ENCODE peak calls at places on chromosomes 4 and X, in ten cellular contexts. One of them, this sample, is unnamed.

GRCh38 chr4:6592804-6593563 is 18.0 kb downstream of the MAN2B2 start:
- DNase-seq in sigmoid colon: no peak
- DNase-seq in breast epithelium: no peak
- DNase-seq in stomach: no peak
- DNase-seq in K562: no peak
- DNase-seq in suprapubic skin: no peak
- DNase-seq in transverse colon: no peak
- DNase-seq in upper lobe of left lung: no peak
- DNase-seq in HepG2: no peak
- DNase-seq in HCT116: no peak
- DNase-seq in this sample: no peak

GRCh38 chrX:40809210-40809609 is 73.9 kb upstream of the MED14 start:
- DNase-seq in sigmoid colon: no peak
- DNase-seq in breast epithelium: no peak
- DNase-seq in stomach: no peak
- DNase-seq in K562: no peak
- DNase-seq in suprapubic skin: no peak
- DNase-seq in transverse colon: no peak
- DNase-seq in upper lobe of left lung: no peak
- DNase-seq in HepG2: no peak
- DNase-seq in HCT116: no peak
- DNase-seq in this sample: no peak

GRCh38 chrX:141936080-141936479 is 32.4 kb downstream of the MAGEC1 start:
- DNase-seq in sigmoid colon: no peak
- DNase-seq in breast epithelium: no peak
- DNase-seq in stomach: no peak
- DNase-seq in K562: no peak
- DNase-seq in suprapubic skin: no peak
- DNase-seq in transverse colon: no peak
- DNase-seq in upper lobe of left lung: no peak
- DNase-seq in HepG2: no peak
- DNase-seq in HCT116: no peak
- DNase-seq in this sample: no peak

GRCh38 chr4:2275546-2276251 is 13.8 kb upstream of the MXD4 start:
- DNase-seq in sigmoid colon: peak
- DNase-seq in breast epithelium: no peak
- DNase-seq in stomach: no peak
- DNase-seq in K562: no peak
- DNase-seq in suprapubic skin: no peak
- DNase-seq in transverse colon: no peak
- DNase-seq in upper lobe of left lung: peak
- DNase-seq in HepG2: no peak
- DNase-seq in HCT116: no peak
- DNase-seq in this sample: peak

GRCh38 chr4:185847352-185848078 is 35.5 kb upstream of the SORBS2 start:
- DNase-seq in sigmoid colon: no peak
- DNase-seq in breast epithelium: no peak
- DNase-seq in stomach: no peak
- DNase-seq in K562: no peak
- DNase-seq in suprapubic skin: no peak
- DNase-seq in transverse colon: no peak
- DNase-seq in upper lobe of left lung: no peak
- DNase-seq in HepG2: peak
- DNase-seq in HCT116: no peak
- DNase-seq in this sample: no peak

GRCh38 chr4:181261279-181261678 is 981.9 kb upstream of the TENM3 start:
- DNase-seq in sigmoid colon: no peak
- DNase-seq in breast epithelium: no peak
- DNase-seq in stomach: no peak
- DNase-seq in K562: no peak
- DNase-seq in suprapubic skin: no peak
- DNase-seq in transverse colon: no peak
- DNase-seq in upper lobe of left lung: no peak
- DNase-seq in HepG2: no peak
- DNase-seq in HCT116: no peak
- DNase-seq in this sample: no peak

GRCh38 chrX:135981010-135981409 is 4.2 kb upstream of the SLC9A6 start:
- DNase-seq in sigmoid colon: no peak
- DNase-seq in breast epithelium: no peak
- DNase-seq in stomach: no peak
- DNase-seq in K562: no peak
- DNase-seq in suprapubic skin: no peak
- DNase-seq in transverse colon: no peak
- DNase-seq in upper lobe of left lung: no peak
- DNase-seq in HepG2: no peak
- DNase-seq in HCT116: no peak
- DNase-seq in this sample: no peak

GRCh38 chrX:15384304-15384703 is at the start of gene VEGFD:
- DNase-seq in sigmoid colon: no peak
- DNase-seq in breast epithelium: no peak
- DNase-seq in stomach: no peak
- DNase-seq in K562: no peak
- DNase-seq in suprapubic skin: no peak
- DNase-seq in transverse colon: no peak
- DNase-seq in upper lobe of left lung: no peak
- DNase-seq in HepG2: peak
- DNase-seq in HCT116: no peak
- DNase-seq in this sample: no peak

DNA sequence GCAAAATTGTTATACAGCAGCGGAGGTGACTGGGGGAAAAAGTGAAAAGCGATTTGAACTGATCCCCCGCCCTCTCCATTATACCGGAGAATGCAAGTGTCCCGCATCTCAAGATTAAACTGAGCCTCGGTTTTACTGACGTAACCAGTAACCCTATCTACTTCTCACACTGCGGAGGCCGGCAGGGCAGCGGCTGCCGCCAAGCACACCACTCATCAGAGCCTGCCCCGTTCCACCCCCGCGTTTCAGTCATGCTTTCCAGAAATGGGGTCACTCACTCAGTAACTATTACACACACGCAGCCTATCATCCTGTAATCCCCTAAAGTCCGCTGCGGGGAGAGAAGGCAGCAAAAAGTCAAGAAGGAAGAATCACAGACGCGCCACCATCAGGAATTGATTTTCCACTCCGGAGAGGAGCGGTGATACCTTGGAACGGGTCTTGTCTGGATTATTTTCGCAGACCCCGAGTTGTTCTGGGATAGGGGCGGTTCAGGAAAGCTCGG is 1.4 kb downstream of the RPS6KA3 start:
- DNase-seq in sigmoid colon: peak
- DNase-seq in breast epithelium: peak
- DNase-seq in stomach: peak
- DNase-seq in K562: peak
- DNase-seq in suprapubic skin: peak
- DNase-seq in transverse colon: peak
- DNase-seq in upper lobe of left lung: peak
- DNase-seq in HepG2: peak
- DNase-seq in HCT116: peak
- DNase-seq in this sample: peak
- TF ChIP-seq POLR2A in sigmoid colon: peak
- TF ChIP-seq POLR2A in breast epithelium: no peak
- TF ChIP-seq POLR2A in stomach: peak
- TF ChIP-seq POLR2A in K562: peak
- TF ChIP-seq POLR2A in suprapubic skin: peak
- TF ChIP-seq POLR2A in transverse colon: peak
- TF ChIP-seq POLR2A in upper lobe of left lung: no peak
- TF ChIP-seq POLR2A in HepG2: peak
- TF ChIP-seq POLR2A in HCT116: no peak
- TF ChIP-seq POLR2A in this sample: no peak

GRCh38 chr4:74097631-74098550 is 1.1 kb downstream of the CXCL2 start:
- DNase-seq in sigmoid colon: no peak
- DNase-seq in breast epithelium: no peak
- DNase-seq in stomach: no peak
- DNase-seq in K562: no peak
- DNase-seq in suprapubic skin: no peak
- DNase-seq in transverse colon: peak
- DNase-seq in upper lobe of left lung: no peak
- DNase-seq in HepG2: no peak
- DNase-seq in HCT116: no peak
- DNase-seq in this sample: no peak

GRCh38 chr4:74098628-74098995 is 383 bp downstream of the CXCL2 start:
- DNase-seq in sigmoid colon: peak
- DNase-seq in breast epithelium: no peak
- DNase-seq in stomach: no peak
- DNase-seq in K562: no peak
- DNase-seq in suprapubic skin: no peak
- DNase-seq in transverse colon: peak
- DNase-seq in upper lobe of left lung: no peak
- DNase-seq in HepG2: no peak
- DNase-seq in HCT116: no peak
- DNase-seq in this sample: peak

GRCh38 chr4:74095886-74096264 is 3.1 kb downstream of the CXCL2 start:
- DNase-seq in sigmoid colon: no peak
- DNase-seq in breast epithelium: no peak
- DNase-seq in stomach: no peak
- DNase-seq in K562: no peak
- DNase-seq in suprapubic skin: no peak
- DNase-seq in transverse colon: no peak
- DNase-seq in upper lobe of left lung: no peak
- DNase-seq in HepG2: no peak
- DNase-seq in HCT116: no peak
- DNase-seq in this sample: no peak

GRCh38 chr4:74096265-74096980 is 2.6 kb downstream of the CXCL2 start:
- DNase-seq in sigmoid colon: no peak
- DNase-seq in breast epithelium: no peak
- DNase-seq in stomach: peak
- DNase-seq in K562: no peak
- DNase-seq in suprapubic skin: no peak
- DNase-seq in transverse colon: no peak
- DNase-seq in upper lobe of left lung: no peak
- DNase-seq in HepG2: no peak
- DNase-seq in HCT116: no peak
- DNase-seq in this sample: no peak

DNA sequence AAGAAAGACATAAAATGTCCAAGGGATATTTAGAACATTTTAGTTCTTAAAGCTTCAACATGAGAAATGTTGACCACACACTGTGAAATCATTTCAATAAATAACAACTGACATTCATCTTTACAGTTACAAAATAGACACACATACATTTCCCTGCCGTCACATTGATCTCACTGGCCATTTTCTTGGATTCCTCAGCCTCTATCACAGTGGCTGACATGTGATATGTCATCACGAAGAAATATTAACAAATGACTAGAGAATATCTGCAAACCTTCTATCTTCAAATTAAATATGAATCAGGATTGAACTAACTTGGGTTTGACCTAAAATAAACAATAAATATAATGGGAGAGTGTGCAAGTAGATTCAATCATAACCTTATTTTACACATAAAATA is 1.8 kb downstream of the CXCL2 start:
- DNase-seq in sigmoid colon: no peak
- DNase-seq in breast epithelium: no peak
- DNase-seq in stomach: no peak
- DNase-seq in K562: no peak
- DNase-seq in suprapubic skin: no peak
- DNase-seq in transverse colon: no peak
- DNase-seq in upper lobe of left lung: no peak
- DNase-seq in HepG2: no peak
- DNase-seq in HCT116: no peak
- DNase-seq in this sample: no peak
- H3K4me3 ChIP-seq in sigmoid colon: no peak
- H3K4me3 ChIP-seq in breast epithelium: no peak
- H3K4me3 ChIP-seq in stomach: no peak
- H3K4me3 ChIP-seq in K562: peak
- H3K4me3 ChIP-seq in suprapubic skin: no peak
- H3K4me3 ChIP-seq in transverse colon: no peak
- H3K4me3 ChIP-seq in upper lobe of left lung: peak
- H3K4me3 ChIP-seq in HepG2: no peak
- H3K4me3 ChIP-seq in HCT116: no peak
- H3K4me3 ChIP-seq in this sample: peak

GRCh38 chr4:184775854-184776555 is 42.1 kb upstream of the CENPU start:
- DNase-seq in sigmoid colon: no peak
- DNase-seq in breast epithelium: no peak
- DNase-seq in stomach: no peak
- DNase-seq in K562: no peak
- DNase-seq in suprapubic skin: no peak
- DNase-seq in transverse colon: no peak
- DNase-seq in upper lobe of left lung: no peak
- DNase-seq in HepG2: no peak
- DNase-seq in HCT116: no peak
- DNase-seq in this sample: no peak
- TF ChIP-seq POLR2AphosphoS5 in sigmoid colon: no peak
- TF ChIP-seq POLR2AphosphoS5 in breast epithelium: no peak
- TF ChIP-seq POLR2AphosphoS5 in stomach: no peak
- TF ChIP-seq POLR2AphosphoS5 in K562: no peak
- TF ChIP-seq POLR2AphosphoS5 in suprapubic skin: no peak
- TF ChIP-seq POLR2AphosphoS5 in transverse colon: no peak
- TF ChIP-seq POLR2AphosphoS5 in upper lobe of left lung: no peak
- TF ChIP-seq POLR2AphosphoS5 in HepG2: no peak
- TF ChIP-seq POLR2AphosphoS5 in HCT116: no peak
- TF ChIP-seq POLR2AphosphoS5 in this sample: no peak

GRCh38 chrX:154443479-154443910 is 446 bp upstream of the FAM50A start:
- DNase-seq in sigmoid colon: no peak
- DNase-seq in breast epithelium: no peak
- DNase-seq in stomach: no peak
- DNase-seq in K562: no peak
- DNase-seq in suprapubic skin: no peak
- DNase-seq in transverse colon: no peak
- DNase-seq in upper lobe of left lung: no peak
- DNase-seq in HepG2: no peak
- DNase-seq in HCT116: no peak
- DNase-seq in this sample: no peak

GRCh38 chrX:154444755-154445246 is 860 bp downstream of the FAM50A start:
- DNase-seq in sigmoid colon: no peak
- DNase-seq in breast epithelium: no peak
- DNase-seq in stomach: no peak
- DNase-seq in K562: no peak
- DNase-seq in suprapubic skin: no peak
- DNase-seq in transverse colon: no peak
- DNase-seq in upper lobe of left lung: no peak
- DNase-seq in HepG2: no peak
- DNase-seq in HCT116: no peak
- DNase-seq in this sample: peak

GRCh38 chrX:154445776-154446175 is 1.8 kb downstream of the FAM50A start:
- DNase-seq in sigmoid colon: no peak
- DNase-seq in breast epithelium: no peak
- DNase-seq in stomach: no peak
- DNase-seq in K562: no peak
- DNase-seq in suprapubic skin: no peak
- DNase-seq in transverse colon: no peak
- DNase-seq in upper lobe of left lung: no peak
- DNase-seq in HepG2: no peak
- DNase-seq in HCT116: no peak
- DNase-seq in this sample: peak

GRCh38 chrX:154441984-154442707 is 1.8 kb upstream of the FAM50A start:
- DNase-seq in sigmoid colon: no peak
- DNase-seq in breast epithelium: peak
- DNase-seq in stomach: peak
- DNase-seq in K562: no peak
- DNase-seq in suprapubic skin: no peak
- DNase-seq in transverse colon: no peak
- DNase-seq in upper lobe of left lung: no peak
- DNase-seq in HepG2: no peak
- DNase-seq in HCT116: no peak
- DNase-seq in this sample: peak

DNA sequence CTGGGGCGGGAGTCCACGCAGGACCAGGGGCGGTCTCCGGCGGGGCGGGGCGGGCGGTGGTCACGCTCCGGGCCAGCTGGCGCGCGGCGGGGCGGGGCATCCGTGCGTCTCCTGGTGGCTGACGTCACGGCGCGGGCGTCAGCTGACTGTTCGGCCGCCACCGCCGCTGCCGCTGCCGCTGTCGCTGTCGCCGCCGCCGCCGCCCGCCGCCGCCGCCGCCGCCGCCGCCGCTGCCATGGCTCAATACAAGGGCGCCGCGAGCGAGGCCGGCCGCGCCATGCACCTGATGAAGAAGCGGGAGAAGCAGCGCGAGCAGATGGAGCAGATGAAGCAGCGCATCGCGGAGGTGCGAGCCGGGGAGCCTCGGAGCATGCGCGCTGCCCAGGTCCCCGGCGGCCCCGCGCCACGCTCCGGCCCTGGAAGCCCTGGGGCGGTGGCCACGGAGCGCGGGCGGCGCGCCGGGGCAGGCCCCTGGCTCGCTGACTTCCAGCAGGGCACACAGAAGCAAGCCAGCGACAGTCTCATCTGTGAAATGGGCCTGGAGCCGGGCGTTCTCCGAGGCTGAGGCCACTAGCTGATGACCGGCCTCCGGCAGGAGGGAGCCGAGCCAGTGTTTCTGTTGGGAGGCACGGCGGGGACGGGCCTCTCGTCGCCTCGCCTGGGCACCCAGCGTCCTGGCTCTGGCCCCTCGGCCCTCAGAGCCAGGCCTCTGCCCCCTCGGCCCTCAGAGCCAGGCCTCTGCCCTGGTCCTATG is at the start of gene FAM50A:
- DNase-seq in sigmoid colon: peak
- DNase-seq in breast epithelium: peak
- DNase-seq in stomach: peak
- DNase-seq in K562: peak
- DNase-seq in suprapubic skin: peak
- DNase-seq in transverse colon: peak
- DNase-seq in upper lobe of left lung: peak
- DNase-seq in HepG2: no peak
- DNase-seq in HCT116: no peak
- DNase-seq in this sample: peak
- TF ChIP-seq POLR2A in sigmoid colon: no peak
- TF ChIP-seq POLR2A in breast epithelium: no peak
- TF ChIP-seq POLR2A in stomach: no peak
- TF ChIP-seq POLR2A in K562: no peak
- TF ChIP-seq POLR2A in suprapubic skin: no peak
- TF ChIP-seq POLR2A in transverse colon: no peak
- TF ChIP-seq POLR2A in upper lobe of left lung: no peak
- TF ChIP-seq POLR2A in HepG2: no peak
- TF ChIP-seq POLR2A in HCT116: no peak
- TF ChIP-seq POLR2A in this sample: no peak